ENCODE peak calls at places on chromosome 5, in seven cellular contexts. C is gastroesophageal sphincter; U is pancreas; V is stimulated activated naive CD8-positive, alpha-beta T cell treated with anti-CD3 and anti-CD28 coated beads, Interleukin-15, amount 100 ng/mL, for 72 hours; K is lung; Q is right cardiac atrium; O is heart left ventricle. G is an unnamed sample.
A peak's percentile ranks its signal among the peaks of the same experiment; 100 is the strongest.

GRCh38 chr5:109691248-109691574 is 1.5 kb downstream of the MAN2A1 start:
- ATAC-seq in K (no peak), C (no peak), O (no peak), V (peak; percentile 16), U (no peak), Q (no peak), G (no peak)

GRCh38 chr5:170963521-170963920 is 101.7 kb downstream of the RANBP17 start:
- ATAC-seq in C (no peak), V (no peak), U (no peak), Q (no peak), O (no peak), K (no peak), G (no peak)

GRCh38 chr5:118022062-118022461 is 966.3 kb downstream of the DTWD2 start:
- ATAC-seq in O (no peak), C (no peak), Q (no peak), V (no peak), U (no peak), K (no peak), G (no peak)

GRCh38 chr5:163347671-163348070 is 89.7 kb upstream of the CCNG1 start:
- ATAC-seq in K (no peak), U (peak; percentile 77), C (no peak), V (no peak), O (no peak), Q (no peak), G (no peak)

GRCh38 chr5:124741711-124742496 is 4.5 kb downstream of the ZNF608 start:
- ATAC-seq in O (no peak), C (no peak), U (peak; percentile 46), Q (peak; percentile 65), V (no peak), K (peak; percentile 42), G (no peak)

GRCh38 chr5:53405396-53405795 is 75.0 kb upstream of the FST start:
- ATAC-seq in V (no peak), U (no peak), O (no peak), Q (no peak), K (no peak), C (no peak), G (no peak)

GRCh38 chr5:94812232-94812631 is 193.8 kb downstream of the SLF1 start:
- ATAC-seq in U (no peak), K (no peak), Q (no peak), O (no peak), C (no peak), V (no peak), G (no peak)

GRCh38 chr5:10629661-10630060 is 65.8 kb downstream of the ANKRD33B start:
- ATAC-seq in C (no peak), K (no peak), U (no peak), V (no peak), Q (no peak), O (no peak), G (no peak)

GRCh38 chr5:159424123-159424522 is 93.8 kb upstream of the IL12B start:
- ATAC-seq in Q (no peak), C (no peak), U (no peak), O (no peak), V (no peak), K (no peak), G (peak; percentile 52)

GRCh38 chr5:32711693-32712462 is 757 bp downstream of the NPR3 start:
- ATAC-seq in U (peak; percentile 25), Q (peak; percentile 38), K (no peak), O (peak; percentile 31), C (no peak), V (peak; percentile 16), G (no peak)

GRCh38 chr5:115963566-115963965 is 1.3 kb downstream of the LVRN start:
- ATAC-seq in K (no peak), Q (no peak), C (no peak), U (no peak), O (no peak), V (no peak), G (no peak)

GRCh38 chr5:175847503-175847902 is 23.9 kb upstream of the CPLX2 start:
- ATAC-seq in U (no peak), O (no peak), K (no peak), Q (no peak), V (peak; percentile 38), C (no peak), G (no peak)

GRCh38 chr5:89200899-89201298 is 317.9 kb upstream of the MEF2C start:
- ATAC-seq in Q (no peak), V (no peak), K (no peak), C (no peak), O (no peak), U (no peak), G (no peak)

GRCh38 chr5:36374275-36374862 is 72.7 kb upstream of the RANBP3L start:
- ATAC-seq in V (no peak), K (peak; percentile 53), U (peak; percentile 33), O (no peak), C (no peak), Q (no peak), G (no peak)

GRCh38 chr5:108461628-108462367 is 79.9 kb upstream of the FBXL17 start:
- ATAC-seq in C (no peak), U (no peak), Q (no peak), V (no peak), K (no peak), O (no peak), G (no peak)

GRCh38 chr5:93221773-93222172 is 359.2 kb downstream of the NR2F1-AS1 start:
- ATAC-seq in V (no peak), U (no peak), Q (no peak), K (no peak), O (no peak), C (no peak), G (no peak)

GRCh38 chr5:74127377-74128338 is 501.7 kb downstream of the ARHGEF28 start:
- ATAC-seq in V (peak; percentile 43), Q (peak; percentile 85), O (peak; percentile 86), K (peak; percentile 37), U (peak; percentile 84), C (peak; percentile 55), G (no peak)

GRCh38 chr5:81817980-81818379 is 67.1 kb upstream of the SSBP2 start:
- ATAC-seq in C (no peak), Q (no peak), U (no peak), V (peak; percentile 58), K (no peak), O (no peak), G (peak; percentile 60)

GRCh38 chr5:109681763-109682162 is 8.0 kb upstream of the MAN2A1 start:
- ATAC-seq in O (no peak), K (no peak), V (no peak), C (no peak), U (no peak), Q (no peak), G (no peak)

GRCh38 chr5:53126514-53126913 is 17.0 kb upstream of the MOCS2 start:
- ATAC-seq in Q (no peak), V (no peak), U (no peak), K (no peak), C (no peak), O (no peak), G (peak; percentile 28)

GRCh38 chr5:2744485-2744884 is 7.0 kb downstream of the IRX2 start:
- ATAC-seq in K (no peak), O (no peak), V (no peak), U (no peak), C (no peak), Q (no peak), G (no peak)

G was measured in activated T-helper 17 cell treated with anti-CD3 and anti-CD28 coated beads, Interleukin-2, amount 50 U/mL, for 72 hours.